ENCODE peak calls at places on chromosomes 4 and X, in nine cellular contexts. V is GM12878; Z is ovary; N is adrenal gland; C is CD8-positive, alpha-beta memory T cell; X is tibial artery; Q is GM23248; A is astrocyte; I is body of pancreas. T is an unnamed sample.

GRCh38 chrX:24491741-24492140 is 26.7 kb downstream of the PDK3 start:
- DNase-seq in V (no peak), Z (no peak), N (no peak), C (no peak), X (no peak), Q (no peak), A (no peak), I (no peak), T (no peak)

GRCh38 chr4:139084425-139085093 is 69.0 kb downstream of the NOCT start:
- DNase-seq in V (peak; percentile 16), Z (no peak), N (no peak), C (no peak), X (no peak), Q (no peak), A (no peak), I (no peak), T (no peak)

GRCh38 chr4:112585977-112586736 is 50.6 kb downstream of the ZGRF1 start:
- DNase-seq in V (no peak), Z (no peak), N (no peak), C (no peak), X (no peak), Q (no peak), A (no peak), I (no peak), T (no peak)

GRCh38 chr4:177573487-177573886 is 131.2 kb upstream of the AGA start:
- DNase-seq in V (no peak), Z (no peak), N (no peak), C (no peak), X (no peak), Q (peak; percentile 87), A (peak; percentile 92), I (no peak), T (no peak)

GRCh38 chr4:8516061-8516573 is 64.1 kb upstream of the GPR78 start:
- DNase-seq in V (no peak), Z (no peak), N (no peak), C (no peak), X (no peak), Q (no peak), A (no peak), I (no peak), T (peak; percentile 77)

GRCh38 chrX:2539586-2539985 is 38.8 kb upstream of the DHRSX start:
- DNase-seq in V (no peak), Z (no peak), N (no peak), C (no peak), X (no peak), Q (no peak), A (no peak), I (no peak), T (peak; percentile 53)

GRCh38 chr4:7777871-7778523 is 161.7 kb downstream of the AFAP1 start:
- DNase-seq in V (no peak), Z (no peak), N (no peak), C (no peak), X (no peak), Q (no peak), A (no peak), I (no peak), T (no peak)

GRCh38 chrX:136828830-136829229 is 48.1 kb upstream of the ARHGEF6 start:
- DNase-seq in V (no peak), Z (no peak), N (no peak), C (no peak), X (no peak), Q (no peak), A (no peak), I (no peak), T (no peak)

GRCh38 chrX:24858004-24858746 is 157.6 kb downstream of the ARX start:
- DNase-seq in V (no peak), Z (no peak), N (no peak), C (no peak), X (no peak), Q (peak; percentile 1), A (no peak), I (no peak), T (no peak)

GRCh38 chr4:162274354-162274753 is 110.6 kb upstream of the FSTL5 start:
- DNase-seq in V (peak; percentile 40), Z (no peak), N (peak; percentile 41), C (no peak), X (peak; percentile 49), Q (no peak), A (no peak), I (no peak), T (no peak)

GRCh38 chr4:7247946-7248345 is 55.6 kb downstream of the SORCS2 start:
- DNase-seq in V (no peak), Z (no peak), N (no peak), C (no peak), X (no peak), Q (no peak), A (no peak), I (no peak), T (no peak)

GRCh38 chr4:128468485-128468989 is 180.9 kb upstream of the PGRMC2 start:
- DNase-seq in V (no peak), Z (no peak), N (peak; percentile 85), C (no peak), X (peak; percentile 86), Q (peak; percentile 98), A (peak; percentile 94), I (no peak), T (no peak)

GRCh38 chrX:42385730-42386129 is 392.2 kb downstream of the PPP1R2C start:
- DNase-seq in V (no peak), Z (no peak), N (no peak), C (no peak), X (no peak), Q (peak; percentile 3), A (no peak), I (no peak), T (no peak)

GRCh38 chr4:185841451-185841850 is 29.5 kb upstream of the SORBS2 start:
- DNase-seq in V (no peak), Z (no peak), N (no peak), C (no peak), X (no peak), Q (no peak), A (no peak), I (peak; percentile 60), T (no peak)

GRCh38 chrX:103941201-103941975 is 21.0 kb upstream of the TMSB15B start:
- DNase-seq in V (no peak), Z (no peak), N (no peak), C (peak; percentile 7), X (no peak), Q (peak; percentile 51), A (peak; percentile 27), I (no peak), T (peak; percentile 1)

DNA sequence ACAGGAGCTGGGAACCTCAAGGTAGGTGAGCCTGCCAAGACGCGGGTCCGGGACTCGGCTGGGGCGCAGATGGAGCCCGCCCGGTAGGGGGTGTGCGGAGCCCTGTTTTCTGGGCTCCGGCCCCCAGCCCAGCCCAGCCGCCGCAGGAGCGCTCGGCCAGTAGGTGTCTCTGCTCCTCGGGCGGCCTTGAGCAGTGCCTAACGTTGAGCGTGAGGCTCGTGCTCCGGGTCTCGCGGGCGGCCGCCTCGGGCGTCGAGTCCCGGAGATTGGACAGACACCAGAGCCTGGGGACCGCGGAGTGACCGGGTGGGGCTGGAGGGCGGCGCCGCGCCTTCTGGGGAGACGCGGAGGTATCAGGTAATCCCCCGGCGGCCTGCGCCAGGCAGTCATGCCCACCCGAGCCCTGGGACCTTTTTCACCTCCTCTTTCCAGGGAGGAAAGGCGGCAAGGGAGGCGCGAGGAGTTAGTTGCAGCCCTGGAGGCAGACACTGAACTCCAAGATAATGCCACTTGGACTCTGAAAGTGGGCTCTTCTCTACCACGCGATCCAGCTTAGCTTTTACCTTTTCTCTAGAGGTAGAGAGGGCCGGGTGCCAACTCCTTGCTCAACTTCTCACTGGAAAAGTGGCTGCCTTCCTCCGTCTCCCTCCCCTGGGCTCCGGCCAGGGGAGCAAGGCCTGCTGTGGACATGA is 14.5 kb upstream of the FGG start:
- DNase-seq in V (no peak), Z (peak; percentile 44), N (peak; percentile 33), C (peak; percentile 2), X (no peak), Q (peak; percentile 54), A (peak; percentile 27), I (peak; percentile 64), T (no peak)
- H3K4me3 ChIP-seq in V (no peak overlapping the region), Z (peak overlapping the region; percentile 35), N (no peak overlapping the region), C (no peak overlapping the region), X (peak overlapping the region; percentile 36), Q (peak overlapping the region; percentile 42), A (peak overlapping the region; percentile 29), I (no peak overlapping the region), T (no peak overlapping the region)

DNA sequence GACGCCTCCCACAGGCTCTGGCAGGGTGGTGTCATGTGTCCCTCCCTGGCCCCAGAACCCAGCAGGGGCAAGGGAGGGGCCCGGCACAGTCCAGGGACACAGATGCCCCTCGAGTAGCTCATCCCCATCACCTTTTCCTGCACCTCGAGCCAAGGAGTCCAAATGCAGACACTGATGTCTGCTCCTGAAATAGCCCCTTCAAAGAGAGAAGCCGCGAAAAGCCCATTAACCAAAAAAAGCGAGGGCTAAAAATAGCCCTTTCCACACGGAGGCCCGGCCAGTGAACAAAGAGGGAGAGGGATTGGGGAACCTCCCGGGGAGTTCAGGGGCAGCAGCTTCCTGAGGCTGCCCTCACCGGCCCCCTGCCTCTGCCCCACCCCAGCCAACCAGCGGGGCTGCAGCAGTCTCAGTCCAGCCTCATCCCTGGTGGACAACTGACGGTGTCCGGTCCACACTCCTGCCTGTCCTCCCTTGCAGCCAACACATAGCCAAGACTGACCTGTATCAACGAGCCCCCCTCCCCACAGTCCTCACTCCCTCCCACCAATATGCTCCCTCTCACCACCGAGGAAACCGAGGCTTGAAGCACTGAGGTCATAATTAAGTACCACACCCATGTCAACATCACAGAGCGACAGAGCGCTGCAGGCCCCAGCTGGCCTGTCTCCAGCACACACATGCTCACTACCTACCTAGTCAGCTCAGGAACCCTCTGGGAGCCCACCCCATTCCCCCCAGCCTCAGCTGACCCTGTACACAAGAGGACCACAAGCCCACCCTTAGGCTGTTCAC is 23.9 kb downstream of the WDR1 start:
- DNase-seq in V (no peak), Z (no peak), N (no peak), C (no peak), X (no peak), Q (peak; percentile 34), A (no peak), I (no peak), T (no peak)
- H3K4me1 ChIP-seq in V (peaks cover 38% of the 10 kb centered on the region), Z (peaks cover 26% of the 10 kb centered on the region), N (peaks cover 52% of the 10 kb centered on the region), C (peaks cover 58% of the 10 kb centered on the region), X (no peaks in the 10 kb centered on the region), Q (peaks cover 55% of the 10 kb centered on the region), A (peaks cover 58% of the 10 kb centered on the region), I (peaks cover 22% of the 10 kb centered on the region), T (no peaks in the 10 kb centered on the region)

DNA sequence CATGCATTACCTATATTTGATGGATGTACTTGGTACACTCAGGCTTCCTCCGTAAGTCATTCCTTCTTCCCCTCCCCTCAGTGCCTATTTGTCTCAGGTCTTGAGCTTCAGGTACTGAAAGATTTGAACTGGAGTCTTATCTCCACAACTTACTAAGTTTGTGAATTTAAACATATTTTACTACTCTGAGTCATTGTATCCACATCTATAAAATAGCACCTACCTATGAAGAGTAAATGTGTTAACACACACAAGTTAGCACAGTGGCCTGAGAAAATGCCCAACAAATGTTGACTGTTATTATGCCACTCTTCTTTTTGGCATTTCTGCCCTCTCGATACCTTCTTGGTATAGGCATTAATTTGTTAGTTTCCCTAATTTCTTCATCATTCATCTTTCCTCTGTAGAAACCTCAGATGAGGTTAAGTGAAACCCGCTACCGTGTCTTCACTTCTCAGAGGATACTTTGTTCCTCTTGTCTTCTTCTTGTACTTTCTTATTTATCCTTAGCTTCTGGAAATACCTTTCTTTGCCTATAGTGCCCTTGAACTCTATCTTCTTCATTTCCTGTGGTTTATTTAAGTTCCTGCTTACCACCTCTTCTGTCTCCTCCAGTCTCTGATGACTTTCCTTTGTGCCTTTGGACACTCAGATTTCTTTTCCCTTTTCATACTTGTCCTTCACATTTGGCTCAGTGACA is 159.5 kb upstream of the LEF1 start:
- DNase-seq in V (no peak), Z (no peak), N (no peak), C (no peak), X (no peak), Q (no peak), A (no peak), I (no peak), T (no peak)
- H3K4me3 ChIP-seq in V (no peak overlapping the region), Z (no peak overlapping the region), N (no peak overlapping the region), C (no peak overlapping the region), X (no peak overlapping the region), Q (no peak overlapping the region), A (no peak overlapping the region), I (no peak overlapping the region), T (no peak overlapping the region)

GRCh38 chr4:13986533-13986932 is 359.0 kb upstream of the BOD1L1 start:
- DNase-seq in V (no peak), Z (no peak), N (no peak), C (no peak), X (no peak), Q (no peak), A (no peak), I (no peak), T (no peak)
- H3K4me1 ChIP-seq in V (no peaks in the 10 kb centered on the region), Z (no peaks in the 10 kb centered on the region), N (peaks cover 62% of the 10 kb centered on the region), C (no peaks in the 10 kb centered on the region), X (no peaks in the 10 kb centered on the region), Q (peaks cover 37% of the 10 kb centered on the region), A (peaks cover 45% of the 10 kb centered on the region), I (peaks cover 53% of the 10 kb centered on the region), T (no peaks in the 10 kb centered on the region)

T was measured in SJCRH30.